ENCODE peak calls at places on chromosomes 3 and 15, in eight cellular contexts. R is DND-41; X is CD8-positive, alpha-beta T cell; P is iPS DF 6.9; M is OCI-LY7; S is WERI-Rb-1; H is uterus; V is neural progenitor cell. Y is an unnamed sample.

GRCh38 chr3:48656841-48657281 is 5.8 kb downstream of the CELSR3 start:
- DNase-seq in R (no peak), X (peak; percentile 62), P (no peak), M (no peak), S (no peak), H (no peak), V (no peak), Y (no peak)

GRCh38 chr3:101720851-101721649 is 3.4 kb upstream of the CEP97 start:
- DNase-seq in R (no peak), X (no peak), P (no peak), M (peak; percentile 18), S (no peak), H (no peak), V (no peak), Y (no peak)

GRCh38 chr3:4562595-4562994 is 69.4 kb downstream of the ITPR1 start:
- DNase-seq in R (no peak), X (no peak), P (no peak), M (no peak), S (no peak), H (no peak), V (no peak), Y (no peak)

GRCh38 chr3:172687501-172687900 is 23.4 kb downstream of the NCEH1 start:
- DNase-seq in R (no peak), X (no peak), P (no peak), M (no peak), S (no peak), H (no peak), V (no peak), Y (no peak)

GRCh38 chr3:17135696-17136095 is 250.9 kb downstream of the PLCL2 start:
- DNase-seq in R (no peak), X (no peak), P (no peak), M (no peak), S (peak; percentile 55), H (no peak), V (no peak), Y (no peak)

GRCh38 chr15:70526974-70527325 is 236.4 kb downstream of the UACA start:
- DNase-seq in R (no peak), X (no peak), P (no peak), M (no peak), S (no peak), H (no peak), V (no peak), Y (no peak)

GRCh38 chr3:127589600-127590281 is 792 bp downstream of the TPRA1 start:
- DNase-seq in R (peak; percentile 24), X (no peak), P (no peak), M (peak; percentile 29), S (no peak), H (no peak), V (peak; percentile 55), Y (peak; percentile 25)

GRCh38 chr3:53068176-53068575 is 22.3 kb upstream of the SFMBT1 start:
- DNase-seq in R (no peak), X (no peak), P (no peak), M (no peak), S (no peak), H (no peak), V (no peak), Y (no peak)

GRCh38 chr3:80263260-80263659 is 495.5 kb upstream of the ROBO1 start:
- DNase-seq in R (no peak), X (no peak), P (peak; percentile 4), M (no peak), S (no peak), H (no peak), V (no peak), Y (no peak)

GRCh38 chr3:31610700-31611275 is 78.1 kb downstream of the STT3B start:
- DNase-seq in R (no peak), X (no peak), P (no peak), M (peak; percentile 23), S (no peak), H (no peak), V (peak; percentile 28), Y (peak; percentile 27)

GRCh38 chr15:62847900-62848489 is 194.6 kb upstream of the TPM1 start:
- DNase-seq in R (peak; percentile 35), X (no peak), P (no peak), M (peak; percentile 24), S (peak; percentile 87), H (peak; percentile 82), V (peak; percentile 74), Y (peak; percentile 61)

GRCh38 chr3:9955067-9955502 is 2.9 kb upstream of the PRRT3 start:
- DNase-seq in R (no peak), X (no peak), P (peak; percentile 25), M (no peak), S (peak; percentile 70), H (no peak), V (no peak), Y (no peak)

GRCh38 chr15:68553594-68553993 is 25.2 kb upstream of the CORO2B start:
- DNase-seq in R (no peak), X (no peak), P (no peak), M (no peak), S (no peak), H (no peak), V (no peak), Y (no peak)

GRCh38 chr3:66536791-66537190 is 36.0 kb upstream of the LRIG1 start:
- DNase-seq in R (no peak), X (no peak), P (no peak), M (no peak), S (no peak), H (no peak), V (no peak), Y (no peak)

GRCh38 chr15:40217166-40217785 is 21.6 kb upstream of the PAK6 start:
- DNase-seq in R (peak; percentile 46), X (peak; percentile 36), P (peak; percentile 50), M (peak; percentile 77), S (peak; percentile 61), H (peak; percentile 38), V (peak; percentile 82), Y (peak; percentile 80)

GRCh38 chr3:119376758-119377157 is 82.6 kb downstream of the ARHGAP31 start:
- DNase-seq in R (no peak), X (no peak), P (no peak), M (no peak), S (no peak), H (no peak), V (no peak), Y (no peak)

GRCh38 chr3:184524981-184525336 is 36.6 kb upstream of the EPHB3 start:
- DNase-seq in R (peak; percentile 13), X (no peak), P (no peak), M (no peak), S (no peak), H (no peak), V (no peak), Y (no peak)

GRCh38 chr3:150843241-150843640 is 62.0 kb downstream of the MINDY4B start:
- DNase-seq in R (no peak), X (no peak), P (no peak), M (no peak), S (no peak), H (no peak), V (no peak), Y (peak; percentile 44)

GRCh38 chr3:150848864-150849263 is 56.4 kb downstream of the MINDY4B start:
- DNase-seq in R (no peak), X (no peak), P (no peak), M (no peak), S (no peak), H (no peak), V (no peak), Y (no peak)

GRCh38 chr3:150840733-150841515 is 64.3 kb downstream of the MINDY4B start:
- DNase-seq in R (peak; percentile 7), X (no peak), P (no peak), M (peak; percentile 1), S (no peak), H (no peak), V (no peak), Y (no peak)

GRCh38 chr3:150847433-150847832 is 57.8 kb downstream of the MINDY4B start:
- DNase-seq in R (no peak), X (no peak), P (no peak), M (no peak), S (no peak), H (no peak), V (no peak), Y (no peak)

GRCh38 chr3:150844484-150844883 is 60.8 kb downstream of the MINDY4B start:
- DNase-seq in R (no peak), X (no peak), P (no peak), M (no peak), S (no peak), H (peak; percentile 75), V (no peak), Y (no peak)
- H3K27ac ChIP-seq in R (no peak overlapping the region), X (no peak overlapping the region), P (no peak overlapping the region), M (no peak overlapping the region), S (no peak overlapping the region), H (peak overlapping the region; percentile 82), V (no peak overlapping the region), Y (no peak overlapping the region)

GRCh38 chr3:61250784-61251173 is 473 bp downstream of the FHIT start:
- DNase-seq in R (no peak), X (peak; percentile 26), P (no peak), M (peak; percentile 43), S (no peak), H (peak; percentile 28), V (peak; percentile 35), Y (peak; percentile 50)
- H3K27ac ChIP-seq in R (peak overlapping the region; percentile 71), X (peak overlapping the region; percentile 15), P (no peak overlapping the region), M (peak overlapping the region; percentile 27), S (no peak overlapping the region), H (peak overlapping the region; percentile 77), V (no peak overlapping the region), Y (peak overlapping the region; percentile 82)

GRCh38 chr15:42285042-42285441 is 11.8 kb upstream of the TMEM87A start:
- DNase-seq in R (no peak), X (no peak), P (no peak), M (no peak), S (no peak), H (no peak), V (no peak), Y (no peak)
- H3K27ac ChIP-seq in R (no peak overlapping the region), X (no peak overlapping the region), P (no peak overlapping the region), M (no peak overlapping the region), S (no peak overlapping the region), H (no peak overlapping the region), V (no peak overlapping the region), Y (no peak overlapping the region)

GRCh38 chr3:43499256-43499655 is 122.6 kb downstream of the ANO10 start:
- DNase-seq in R (no peak), X (no peak), P (no peak), M (no peak), S (no peak), H (no peak), V (no peak), Y (no peak)

GRCh38 chr3:43497905-43498365 is 123.9 kb downstream of the ANO10 start:
- DNase-seq in R (no peak), X (no peak), P (no peak), M (no peak), S (no peak), H (no peak), V (no peak), Y (no peak)

GRCh38 chr3:43503067-43503728 is 118.6 kb downstream of the ANO10 start:
- DNase-seq in R (no peak), X (no peak), P (no peak), M (peak; percentile 32), S (no peak), H (no peak), V (peak; percentile 31), Y (peak; percentile 41)

GRCh38 chr3:43496740-43497375 is 125.0 kb downstream of the ANO10 start:
- DNase-seq in R (no peak), X (no peak), P (no peak), M (no peak), S (no peak), H (no peak), V (no peak), Y (no peak)

DNA sequence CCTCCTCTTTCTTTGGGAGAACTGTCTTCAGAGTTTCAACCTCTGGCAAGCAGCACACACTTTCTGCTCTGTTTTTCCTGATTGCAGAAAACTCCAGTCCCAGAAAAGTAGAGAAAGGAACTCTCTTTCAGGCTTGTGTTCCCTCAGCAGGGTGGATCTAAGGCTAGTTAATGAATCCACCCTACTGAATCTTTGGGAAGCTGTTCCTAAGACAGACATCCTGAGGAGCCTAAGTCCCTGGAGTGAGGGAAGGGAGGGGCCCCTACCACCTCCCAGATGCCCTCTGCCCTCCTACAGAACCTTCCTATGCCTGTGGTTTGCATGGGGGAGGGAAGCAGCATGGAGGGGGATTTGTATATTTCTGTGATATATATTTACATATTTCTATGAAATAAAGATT is 124.4 kb downstream of the ANO10 start:
- DNase-seq in R (no peak), X (no peak), P (no peak), M (no peak), S (no peak), H (no peak), V (peak; percentile 63), Y (no peak)
- H3K27ac ChIP-seq in R (no peak overlapping the region), X (no peak overlapping the region), P (no peak overlapping the region), M (no peak overlapping the region), S (no peak overlapping the region), H (no peak overlapping the region), V (peak overlapping the region; percentile 86), Y (no peak overlapping the region)

Y was measured in small intestine.